ENCODE peak calls at places on chromosomes 6 and 20, in four cellular contexts. X, K, J and H are unnamed samples.

GRCh38 chr20:54549523-54550326 is 74.3 kb downstream of the DOK5 start:
- DNase-seq in X (no peak), K (no peak), J (no peak), H (no peak)

GRCh38 chr20:13200767-13201500 is 20.1 kb upstream of the ISM1 start:
- DNase-seq in X (no peak), K (no peak), J (no peak), H (no peak)

GRCh38 chr6:46025573-46025972 is 9.9 kb upstream of the CLIC5 start:
- DNase-seq in X (no peak), K (no peak), J (no peak), H (no peak)

GRCh38 chr20:54044156-54044555 is 26.2 kb downstream of the BCAS1 start:
- DNase-seq in X (no peak), K (no peak), J (no peak), H (no peak)

GRCh38 chr6:107113460-107114212 is 1.7 kb downstream of the BEND3 start:
- DNase-seq in X (no peak), K (no peak), J (no peak), H (no peak)

GRCh38 chr20:44223721-44224120 is 13.2 kb upstream of the OSER1 start:
- DNase-seq in X (no peak), K (no peak), J (no peak), H (no peak)

GRCh38 chr6:39365281-39366074 is 43.0 kb upstream of the KCNK16 start:
- DNase-seq in X (no peak), K (no peak), J (no peak), H (no peak)

GRCh38 chr20:22520381-22520780 is 64.0 kb downstream of the FOXA2 start:
- DNase-seq in X (no peak), K (no peak), J (no peak), H (no peak)

GRCh38 chr6:47168176-47168575 is 126.0 kb upstream of the ADGRF1 start:
- DNase-seq in X (peak), K (no peak), J (peak), H (no peak)

GRCh38 chr6:149862901-149863595 is 1.1 kb downstream of the LRP11 start:
- DNase-seq in X (no peak), K (no peak), J (peak), H (peak)

GRCh38 chr6:147048930-147049329 is 155.3 kb upstream of the STXBP5 start:
- DNase-seq in X (no peak), K (no peak), J (no peak), H (no peak)

GRCh38 chr20:53950031-53950430 is 120.4 kb downstream of the BCAS1 start:
- DNase-seq in X (no peak), K (no peak), J (no peak), H (no peak)

GRCh38 chr6:93675856-93676255 is 256.5 kb upstream of the EPHA7 start:
- DNase-seq in X (no peak), K (no peak), J (no peak), H (no peak)

GRCh38 chr20:33526769-33527168 is 36.9 kb downstream of the CBFA2T2 start:
- DNase-seq in X (no peak), K (no peak), J (no peak), H (no peak)

GRCh38 chr6:146700078-146700686 is 101.4 kb downstream of the ADGB start:
- DNase-seq in X (peak), K (peak), J (peak), H (peak)

GRCh38 chr20:64041781-64042771 is 6.1 kb downstream of the C20orf204 start:
- DNase-seq in X (no peak), K (no peak), J (no peak), H (no peak)

GRCh38 chr20:31684153-31685003 is 38.3 kb downstream of the BCL2L1 start:
- DNase-seq in X (no peak), K (no peak), J (no peak), H (no peak)

GRCh38 chr20:64105846-64106434 is 1.4 kb downstream of the NPBWR2 start:
- DNase-seq in X (no peak), K (no peak), J (no peak), H (no peak)

GRCh38 chr6:134115715-134116074 is 63.3 kb upstream of the SLC2A12 start:
- DNase-seq in X (no peak), K (no peak), J (no peak), H (peak)

GRCh38 chr20:539848-540247 is 3.7 kb downstream of the CSNK2A1 start:
- DNase-seq in X (no peak), K (no peak), J (peak), H (no peak)

GRCh38 chr6:26333458-26334297 is 31.3 kb upstream of the BTN3A2 start:
- DNase-seq in X (no peak), K (no peak), J (no peak), H (no peak)

GRCh38 chr6:36717231-36717825 is 19.7 kb downstream of the RAB44 start:
- DNase-seq in X (no peak), K (no peak), J (no peak), H (no peak)

GRCh38 chr20:59006167-59006863 is 739 bp downstream of the CTSZ start:
- DNase-seq in X (no peak), K (no peak), J (no peak), H (no peak)

GRCh38 chr6:23266536-23266935 is 697.2 kb downstream of the HDGFL1 start:
- DNase-seq in X (no peak), K (no peak), J (no peak), H (no peak)

GRCh38 chr6:23272536-23272935 is 703.2 kb downstream of the HDGFL1 start:
- DNase-seq in X (no peak), K (no peak), J (no peak), H (no peak)

GRCh38 chr6:23265270-23265669 is 695.9 kb downstream of the HDGFL1 start:
- DNase-seq in X (no peak), K (no peak), J (no peak), H (no peak)

GRCh38 chr6:23267651-23268050 is 698.3 kb downstream of the HDGFL1 start:
- DNase-seq in X (no peak), K (no peak), J (no peak), H (no peak)

DNA sequence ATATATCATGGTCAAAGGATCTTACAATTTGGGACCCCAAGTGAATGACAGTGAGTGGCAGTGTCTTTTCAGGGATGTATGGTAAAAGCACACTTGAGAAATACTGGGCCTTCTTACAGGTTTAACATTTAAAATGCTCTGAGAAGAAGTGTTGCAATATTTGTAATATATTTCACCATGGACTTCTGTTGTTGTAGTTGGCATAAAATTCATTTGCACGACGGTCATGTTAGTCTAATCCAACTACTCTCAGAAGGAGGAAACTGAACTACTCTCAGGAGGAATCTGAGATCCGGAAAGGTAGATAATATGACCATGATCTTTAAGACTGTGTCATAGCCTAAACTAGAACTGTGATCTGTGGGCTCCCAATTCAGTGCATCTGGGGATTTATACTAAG is 700.1 kb downstream of the HDGFL1 start:
- DNase-seq in X (no peak), K (no peak), J (no peak), H (no peak)
- TF ChIP-seq CHD2 in X (no peak), K (no peak), J (no peak), H (no peak)

DNA sequence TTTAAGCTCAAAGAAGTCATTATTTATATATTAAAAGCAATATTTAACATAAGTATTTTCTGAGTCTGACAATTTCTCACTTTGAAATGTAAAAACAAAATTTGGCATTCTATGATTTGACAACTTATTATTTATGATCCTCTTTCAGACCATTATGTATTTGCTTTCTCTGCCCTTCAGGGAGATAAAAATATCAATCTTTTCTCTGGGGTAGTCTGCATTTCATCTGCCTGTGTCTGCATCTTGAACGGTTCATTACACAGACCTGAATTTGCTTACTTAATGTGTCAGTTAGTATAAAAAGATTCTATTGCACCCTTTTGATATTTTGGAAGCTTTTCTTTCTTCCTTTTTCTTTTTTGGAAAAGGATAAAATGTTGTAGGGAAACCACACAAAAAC is 354.0 kb upstream of the RGS17 start:
- DNase-seq in X (no peak), K (no peak), J (no peak), H (peak)
- TF ChIP-seq PBX3 in X (no peak), K (no peak), J (no peak), H (no peak)

GRCh38 chr6:40661726-40662125 is 74.6 kb upstream of the LRFN2 start:
- DNase-seq in X (no peak), K (no peak), J (no peak), H (no peak)
- TF ChIP-seq CHD2 in X (no peak), K (no peak), J (no peak), H (no peak)

GRCh38 chr6:75819776-75820487 is 70.9 kb downstream of the MYO6 start:
- DNase-seq in X (no peak), K (no peak), J (no peak), H (no peak)

GRCh38 chr6:75812560-75812959 is 63.5 kb downstream of the MYO6 start:
- DNase-seq in X (no peak), K (no peak), J (no peak), H (no peak)

GRCh38 chr6:75818061-75818855 is 69.2 kb downstream of the MYO6 start:
- DNase-seq in X (no peak), K (no peak), J (no peak), H (no peak)

GRCh38 chr6:75813476-75814250 is 64.6 kb downstream of the MYO6 start:
- DNase-seq in X (no peak), K (no peak), J (no peak), H (no peak)

GRCh38 chr6:75815756-75816155 is 66.7 kb downstream of the MYO6 start:
- DNase-seq in X (no peak), K (no peak), J (no peak), H (no peak)
- TF ChIP-seq PBX3 in X (no peak), K (no peak), J (no peak), H (no peak)

GRCh38 chr6:166595061-166595780 is 8.7 kb upstream of the RAMACL start:
- DNase-seq in X (no peak), K (no peak), J (no peak), H (no peak)
- TF ChIP-seq CHD2 in X (no peak), K (no peak), J (no peak), H (no peak)

GRCh38 chr6:35065870-35066269 is 75.3 kb downstream of the TCP11 start:
- DNase-seq in X (no peak), K (no peak), J (no peak), H (no peak)
- TF ChIP-seq PBX3 in X (no peak), K (no peak), J (no peak), H (no peak)

DNA sequence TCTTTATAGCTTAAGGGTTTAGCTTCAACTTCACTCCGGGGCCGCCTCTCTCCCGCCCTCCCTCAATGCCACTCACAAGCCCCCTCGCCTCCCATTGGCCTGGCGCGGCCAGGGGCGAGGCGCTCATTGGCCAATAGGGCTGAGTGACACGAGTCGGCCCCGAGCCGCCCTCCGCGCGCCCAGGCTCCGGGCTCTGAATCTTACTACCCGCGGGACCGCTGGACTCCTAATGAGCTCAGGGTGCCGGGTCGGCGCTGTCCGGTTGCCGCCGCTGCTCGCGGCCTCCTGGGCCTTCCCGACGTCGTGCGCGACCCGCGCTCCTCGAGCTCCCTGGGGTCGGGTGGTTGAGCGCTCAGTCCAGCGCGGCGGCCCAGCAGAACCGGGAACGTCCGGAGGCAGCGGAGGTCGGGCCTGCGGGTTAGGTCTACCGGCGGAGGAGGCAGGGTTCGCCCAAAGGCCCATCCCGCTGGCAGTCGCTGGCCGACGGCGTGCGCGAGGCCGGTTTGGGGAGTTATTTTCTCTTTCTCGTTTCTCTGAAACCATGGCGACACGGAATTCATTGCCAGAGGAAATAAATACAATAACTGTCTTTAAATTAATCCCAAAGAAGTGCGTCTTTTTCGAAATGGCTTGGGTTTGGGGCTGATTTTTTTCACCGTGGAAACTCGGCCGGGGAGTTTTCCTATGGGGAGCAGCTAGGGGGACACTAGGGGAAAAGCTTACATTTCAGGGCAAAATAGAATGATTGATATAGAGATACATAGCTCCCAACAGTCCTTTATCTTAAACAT is at the start of gene SIM1:
- DNase-seq in X (no peak), K (no peak), J (no peak), H (peak)
- TF ChIP-seq CHD2 in X (no peak), K (no peak), J (no peak), H (no peak)

GRCh38 chr6:10449751-10450150 is 34.9 kb upstream of the TFAP2A start:
- DNase-seq in X (no peak), K (no peak), J (no peak), H (no peak)
- TF ChIP-seq PBX3 in X (no peak), K (no peak), J (no peak), H (no peak)

GRCh38 chr6:104357928-104358327 is 501.8 kb downstream of the HACE1 start:
- DNase-seq in X (no peak), K (no peak), J (no peak), H (no peak)
- TF ChIP-seq CHD2 in X (no peak), K (no peak), J (no peak), H (no peak)

DNA sequence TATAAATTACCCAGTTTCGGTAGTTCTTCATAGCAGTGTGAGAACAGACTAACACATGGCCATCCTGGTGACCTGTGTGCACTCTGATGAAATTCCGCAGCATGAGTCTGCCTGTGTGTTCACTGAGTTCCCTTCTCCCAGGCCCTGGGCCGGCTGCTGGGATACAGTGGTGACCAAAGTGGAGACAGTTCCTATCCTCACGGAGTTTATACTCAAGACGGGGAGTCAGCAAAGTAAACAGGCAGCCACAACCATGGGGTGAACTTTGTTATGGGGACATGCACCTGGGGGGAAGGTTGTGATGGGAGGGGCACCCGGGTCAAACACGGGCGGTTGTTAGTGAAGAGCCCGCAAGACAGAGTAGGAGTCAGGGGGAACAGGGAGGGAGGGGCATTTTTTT is 202.0 kb downstream of the CDH4 start:
- DNase-seq in X (no peak), K (no peak), J (no peak), H (no peak)
- TF ChIP-seq PBX3 in X (no peak), K (no peak), J (no peak), H (no peak)